ENCODE peak calls at places on chromosomes 7 and 10, in eight cellular contexts. F is upper lobe of left lung, E is progenitor cell of endocrine pancreas, I is NB4, G is kidney, R is colonic mucosa, Y is transverse colon, S is neural crest cell. D is an unnamed sample.

GRCh38 chr7:23474098-23474828 is 4.0 kb upstream of the IGF2BP3 start:
- DNase-seq in I (peak), E (peak), S (peak), R (peak), F (peak), Y (peak), G (peak), D (peak)

GRCh38 chr10:3528271-3528670 is 256.7 kb downstream of the KLF6 start:
- DNase-seq in E (no peak), R (no peak), I (no peak), F (no peak), Y (no peak), S (no peak), G (no peak), D (no peak)

GRCh38 chr7:24741691-24742639 is 15.3 kb downstream of the GSDME start:
- DNase-seq in R (no peak), F (no peak), G (no peak), I (no peak), S (no peak), Y (no peak), E (no peak), D (no peak)

GRCh38 chr7:157737151-157738063 is 400.6 kb downstream of the DNAJB6 start:
- DNase-seq in Y (no peak), I (no peak), E (no peak), R (no peak), F (no peak), G (no peak), S (no peak), D (no peak)

GRCh38 chr10:101512741-101513140 is 75.3 kb downstream of the POLL start:
- DNase-seq in S (no peak), F (no peak), I (no peak), G (no peak), E (no peak), R (no peak), Y (no peak), D (no peak)

GRCh38 chr10:71150811-71151210 is 61.6 kb upstream of the UNC5B start:
- DNase-seq in F (no peak), S (no peak), R (no peak), Y (no peak), I (no peak), G (no peak), E (no peak), D (no peak)

GRCh38 chr7:117810642-117811512 is 62.4 kb downstream of the CTTNBP2 start:
- DNase-seq in F (no peak), G (no peak), R (no peak), Y (no peak), S (no peak), I (no peak), E (no peak), D (no peak)

GRCh38 chr7:157389951-157390730 is 53.3 kb downstream of the DNAJB6 start:
- DNase-seq in E (no peak), S (no peak), R (no peak), F (peak), G (no peak), Y (no peak), I (peak), D (no peak)

GRCh38 chr7:24580283-24580946 is 7.2 kb downstream of the PALS2 start:
- DNase-seq in F (no peak), R (no peak), Y (no peak), I (no peak), G (no peak), S (no peak), E (no peak), D (no peak)

GRCh38 chr7:95396136-95397032 is at the start of gene PON3:
- DNase-seq in E (no peak), G (no peak), S (no peak), Y (peak), F (peak), R (peak), I (no peak), D (peak)

GRCh38 chr10:98748298-98748697 is 301.6 kb upstream of the HPS1 start:
- DNase-seq in I (peak), R (peak), F (no peak), G (no peak), S (peak), Y (no peak), E (no peak), D (no peak)

GRCh38 chr7:123748171-123748733 is 551 bp downstream of the WASL start:
- DNase-seq in E (peak), G (no peak), S (peak), R (peak), F (peak), Y (peak), I (peak), D (peak)

GRCh38 chr10:132492323-132493035 is 45.1 kb upstream of the INPP5A start:
- DNase-seq in Y (peak), E (no peak), I (no peak), G (peak), S (no peak), F (no peak), R (no peak), D (peak)

GRCh38 chr10:63553031-63553430 is 31.8 kb downstream of the REEP3 start:
- DNase-seq in S (no peak), G (no peak), I (no peak), F (no peak), E (no peak), Y (no peak), R (no peak), D (no peak)

GRCh38 chr7:36036590-36036989 is 116.5 kb upstream of the EEPD1 start:
- DNase-seq in F (no peak), E (no peak), I (no peak), G (no peak), Y (no peak), R (no peak), S (no peak), D (no peak)

GRCh38 chr10:3484306-3485187 is 300.5 kb downstream of the KLF6 start:
- DNase-seq in S (no peak), E (no peak), F (no peak), I (peak), G (no peak), Y (no peak), R (no peak), D (no peak)

GRCh38 chr10:78448470-78448869 is 414.8 kb downstream of the RPS24 start:
- DNase-seq in E (no peak), I (no peak), G (no peak), R (no peak), F (no peak), S (no peak), Y (no peak), D (peak)

GRCh38 chr7:632831-633210 is 93.7 kb upstream of the DNAAF5 start:
- DNase-seq in I (no peak), G (peak), S (no peak), Y (no peak), R (no peak), E (no peak), F (no peak), D (no peak)

GRCh38 chr10:33094263-33095051 is 136.4 kb upstream of the ITGB1 start:
- DNase-seq in R (no peak), G (no peak), S (no peak), E (no peak), Y (no peak), I (no peak), F (no peak), D (no peak)

GRCh38 chr10:119962837-119963236 is 70.3 kb downstream of the SEC23IP start:
- DNase-seq in F (no peak), E (no peak), G (no peak), I (no peak), S (no peak), R (no peak), Y (no peak), D (no peak)

GRCh38 chr10:62806246-62806645 is 1.7 kb downstream of the ADO start:
- DNase-seq in E (no peak), F (no peak), Y (no peak), G (no peak), R (no peak), I (no peak), S (no peak), D (no peak)

GRCh38 chr10:63766766-63767505 is 245.7 kb downstream of the REEP3 start:
- DNase-seq in G (no peak), S (no peak), E (no peak), R (no peak), Y (no peak), I (no peak), F (no peak), D (no peak)

GRCh38 chr7:142420554-142421362 is 162.9 kb upstream of the PRSS58 start:
- DNase-seq in F (no peak), G (no peak), I (peak), R (no peak), Y (peak), E (no peak), S (no peak), D (no peak)

GRCh38 chr7:132739271-132739955 is 163.1 kb upstream of the PLXNA4 start:
- DNase-seq in R (no peak), E (no peak), G (no peak), S (no peak), F (no peak), Y (no peak), I (peak), D (no peak)

GRCh38 chr7:159152816-159153215 is 8.1 kb upstream of the VIPR2 start:
- DNase-seq in E (no peak), S (no peak), I (no peak), G (no peak), R (no peak), F (no peak), Y (no peak), D (no peak)

GRCh38 chr7:240887-241421 is 48.6 kb downstream of the FAM20C start:
- DNase-seq in G (no peak), S (no peak), F (no peak), E (no peak), Y (no peak), I (peak), R (no peak), D (no peak)

GRCh38 chr7:25894002-25894901 is 257.7 kb upstream of the NFE2L3 start:
- DNase-seq in Y (peak), G (no peak), F (peak), S (no peak), R (peak), E (no peak), I (peak), D (no peak)

GRCh38 chr7:913736-914520 is 37.6 kb downstream of the GET4 start:
- DNase-seq in G (peak), S (no peak), Y (peak), F (peak), R (peak), E (no peak), I (no peak), D (peak)

GRCh38 chr7:52271663-52272062 is 763.8 kb upstream of the POM121L12 start:
- DNase-seq in E (no peak), S (no peak), R (no peak), F (no peak), G (no peak), Y (no peak), I (no peak), D (no peak)

GRCh38 chr7:48078470-48078869 is 10.6 kb upstream of the UPP1 start:
- DNase-seq in E (no peak), G (no peak), S (no peak), R (no peak), Y (peak), F (no peak), I (no peak), D (no peak)

GRCh38 chr10:113709221-113709838 is 29.6 kb downstream of the CASP7 start:
- DNase-seq in R (no peak), Y (no peak), F (no peak), S (no peak), I (no peak), E (no peak), G (no peak), D (no peak)

GRCh38 chr10:57621466-57621865 is 646.2 kb downstream of the IPMK start:
- DNase-seq in R (no peak), I (no peak), E (no peak), F (no peak), Y (no peak), G (no peak), S (no peak), D (no peak)

GRCh38 chr10:94416896-94417295 is 14.6 kb downstream of the TBC1D12 start:
- DNase-seq in Y (no peak), G (no peak), F (no peak), S (no peak), I (no peak), E (no peak), R (no peak), D (no peak)

GRCh38 chr7:148819697-148820332 is 64.3 kb downstream of the EZH2 start:
- DNase-seq in I (no peak), R (no peak), E (no peak), G (no peak), S (no peak), F (no peak), Y (no peak), D (no peak)

GRCh38 chr10:3043512-3044368 is 23.6 kb upstream of the PFKP start:
- DNase-seq in E (peak), F (peak), G (no peak), Y (peak), R (peak), S (peak), I (peak), D (peak)

GRCh38 chr7:158754746-158755444 is 50.3 kb upstream of the NCAPG2 start:
- DNase-seq in I (no peak), R (no peak), F (no peak), S (no peak), G (no peak), E (no peak), Y (no peak), D (no peak)

GRCh38 chr7:105268511-105269392 is 120.0 kb downstream of the SRPK2 start:
- DNase-seq in F (no peak), G (no peak), E (no peak), S (no peak), I (peak), R (peak), Y (no peak), D (no peak)

GRCh38 chr7:33195264-33195663 is 65.9 kb downstream of the BBS9 start:
- DNase-seq in I (peak), S (no peak), E (no peak), G (no peak), R (no peak), Y (no peak), F (no peak), D (no peak)

DNA sequence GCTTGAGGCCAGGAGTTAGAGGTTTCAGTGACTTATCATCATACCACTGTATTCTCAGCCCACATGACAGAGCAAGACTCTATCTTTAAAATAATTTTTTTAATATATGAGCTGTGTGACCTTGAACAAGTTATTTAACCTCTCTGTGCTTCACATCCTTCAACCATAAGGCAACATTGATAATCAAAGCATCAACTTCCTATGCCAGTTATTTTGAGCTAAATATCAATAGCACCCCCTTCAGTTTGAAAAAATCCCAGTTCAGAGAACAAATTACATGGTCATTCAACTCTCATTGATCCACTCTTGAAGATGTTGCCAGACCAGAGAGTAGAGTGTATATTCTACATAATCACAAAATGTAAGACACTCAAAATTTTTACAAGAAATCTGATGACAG is 53.0 kb downstream of the ASNS start:
- DNase-seq in E (no peak), I (peak), R (no peak), S (no peak), G (no peak), Y (no peak), F (no peak), D (no peak)
- TF ChIP-seq CTCF in E (no peak), I (no peak), R (peak), S (peak), G (no peak), Y (no peak), F (no peak), D (no peak)

DNA sequence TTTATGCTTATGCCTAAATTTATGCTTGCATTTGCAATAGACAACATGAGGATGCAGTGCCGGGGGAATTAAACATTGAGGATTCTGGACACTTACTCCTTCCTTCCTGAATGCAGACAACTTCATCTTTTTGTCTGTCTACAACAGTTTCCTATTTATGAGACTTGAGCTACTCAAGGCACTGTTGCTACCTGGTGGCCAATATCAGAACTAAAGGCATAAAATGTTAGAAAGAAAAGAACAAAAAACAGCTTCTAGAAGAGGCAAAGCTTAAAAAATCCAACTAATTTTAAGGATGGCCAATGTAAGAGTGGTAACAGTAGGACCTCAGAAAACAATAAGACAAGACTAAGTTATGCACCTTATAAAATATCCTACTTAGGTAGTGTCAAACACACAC is 144.5 kb upstream of the PTN start:
- DNase-seq in G (no peak), I (no peak), F (no peak), R (no peak), Y (no peak), E (no peak), S (no peak), D (no peak)
- TF ChIP-seq CTCF in G (no peak), I (no peak), F (no peak), R (no peak), Y (no peak), E (peak), S (peak), D (no peak)

GRCh38 chr7:104267701-104268368 is 60.0 kb upstream of the ORC5 start:
- DNase-seq in E (no peak), S (no peak), R (no peak), G (no peak), F (no peak), I (peak), Y (no peak), D (no peak)
- TF ChIP-seq CTCF in E (peak), S (peak), R (no peak), G (peak), F (no peak), I (peak), Y (peak), D (no peak)

DNA sequence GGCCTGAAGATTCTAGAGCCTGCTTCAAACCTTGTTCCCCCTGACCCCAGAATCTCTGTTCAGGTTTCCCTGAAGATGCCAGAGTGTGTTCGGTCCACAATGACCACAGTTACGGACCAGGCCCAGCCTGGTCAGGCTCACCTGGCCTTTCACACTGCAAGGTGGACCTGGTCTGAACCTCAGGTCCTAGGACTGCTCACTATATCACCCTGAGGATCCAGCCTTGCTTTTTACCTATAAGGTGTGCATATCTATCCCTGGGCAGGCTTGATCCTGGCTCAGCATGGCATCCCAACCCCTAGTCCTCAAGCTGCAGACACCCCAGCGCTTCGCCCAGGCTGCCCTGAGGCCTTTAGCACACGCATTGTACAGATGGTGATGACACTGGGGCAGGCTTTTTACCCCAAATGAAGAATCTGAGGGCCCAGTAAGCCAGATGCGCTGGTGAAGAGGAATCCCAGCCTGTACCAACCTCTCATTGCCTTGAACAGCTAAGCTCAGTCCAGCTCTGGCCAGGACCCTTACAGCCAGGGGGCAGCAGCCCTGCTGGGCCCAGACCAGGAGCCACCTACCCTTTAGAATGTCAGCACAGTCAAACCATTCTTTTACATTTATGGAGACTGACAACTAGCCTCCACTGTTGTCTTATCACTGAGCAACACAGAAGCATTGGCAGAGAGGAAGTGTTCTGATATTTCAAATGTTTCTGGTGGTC is 28.0 kb downstream of the MAT1A start:
- DNase-seq in G (no peak), S (no peak), Y (no peak), E (no peak), I (no peak), F (no peak), R (no peak), D (no peak)
- TF ChIP-seq CTCF in G (no peak), S (no peak), Y (no peak), E (no peak), I (no peak), F (no peak), R (no peak), D (no peak)

GRCh38 chr7:2555121-2556052 is at the start of gene BRAT1:
- DNase-seq in S (peak), G (peak), F (peak), I (peak), R (peak), E (peak), Y (peak), D (peak)

GRCh38 chr7:2558620-2559282 is at the start of gene IQCE:
- DNase-seq in S (peak), I (peak), G (peak), Y (peak), F (peak), E (peak), R (peak), D (peak)

GRCh38 chr7:2564970-2565546 is 6.3 kb downstream of the IQCE start:
- DNase-seq in I (no peak), S (no peak), G (peak), R (peak), Y (peak), E (no peak), F (no peak), D (no peak)

GRCh38 chr7:2554654-2555053 is 670 bp downstream of the BRAT1 start:
- DNase-seq in Y (no peak), G (no peak), F (no peak), I (peak), R (no peak), S (no peak), E (no peak), D (peak)

GRCh38 chr7:2560175-2560695 is 1.5 kb downstream of the IQCE start:
- DNase-seq in E (no peak), I (peak), F (no peak), R (no peak), Y (no peak), G (no peak), S (no peak), D (no peak)
- TF ChIP-seq CTCF in E (peak), I (no peak), F (no peak), R (no peak), Y (no peak), G (no peak), S (peak), D (no peak)

GRCh38 chr10:6838118-6838517 is 258.0 kb upstream of the PRKCQ start:
- DNase-seq in E (no peak), R (no peak), G (no peak), F (no peak), Y (no peak), I (peak), S (no peak), D (no peak)
- TF ChIP-seq CTCF in E (peak), R (no peak), G (no peak), F (no peak), Y (no peak), I (peak), S (peak), D (no peak)